ENCODE peak calls at places on chromosomes 1 and 21, in ten cellular contexts. H is neural progenitor cell; E is foreskin keratinocyte; A is aorta; D is CD8-positive, alpha-beta T cell; R is naive thymus-derived CD4-positive, alpha-beta T cell; G is upper lobe of right lung; J is mesendoderm; U is heart right ventricle; L is suprapubic skin. C is an unnamed sample. For H3K27me3, the result is how much of the 10 kb centered on the place peaks cover.

GRCh38 chr1:155069551-155070391 is 6.2 kb downstream of the EFNA4 start:
- DNase-seq in H (peak), E (no peak), A (no peak), D (no peak), R (no peak), G (no peak), J (no peak), U (no peak), L (no peak), C (no peak)

GRCh38 chr1:200965111-200965510 is 58.4 kb downstream of the KIF21B start:
- DNase-seq in H (no peak), E (no peak), A (no peak), D (no peak), R (no peak), G (peak), J (no peak), U (no peak), L (peak), C (no peak)

GRCh38 chr1:75614455-75615379 is 3.8 kb upstream of the SLC44A5 start:
- DNase-seq in H (peak), E (no peak), A (peak), D (no peak), R (peak), G (peak), J (peak), U (peak), L (no peak), C (peak)

GRCh38 chr1:1435094-1435903 is at the start of gene VWA1:
- DNase-seq in H (peak), E (no peak), A (no peak), D (peak), R (peak), G (peak), J (peak), U (peak), L (no peak), C (peak)

GRCh38 chr1:113768916-113769598 is 9.8 kb upstream of the PHTF1 start:
- DNase-seq in H (peak), E (no peak), A (no peak), D (no peak), R (no peak), G (no peak), J (no peak), U (no peak), L (no peak), C (no peak)

GRCh38 chr21:43611598-43612369 is 47.5 kb downstream of the HSF2BP start:
- DNase-seq in H (peak), E (no peak), A (peak), D (no peak), R (no peak), G (peak), J (peak), U (peak), L (no peak), C (peak)

GRCh38 chr1:228354390-228355320 is 52.0 kb downstream of the TRIM11 start:
- DNase-seq in H (no peak), E (peak), A (no peak), D (no peak), R (no peak), G (no peak), J (no peak), U (no peak), L (no peak), C (no peak)

GRCh38 chr21:43991447-43991991 is 20.6 kb upstream of the TRAPPC10 start:
- DNase-seq in H (no peak), E (no peak), A (no peak), D (no peak), R (no peak), G (no peak), J (no peak), U (no peak), L (no peak), C (no peak)

GRCh38 chr1:202285908-202286307 is 55.8 kb downstream of the UBE2T start:
- DNase-seq in H (no peak), E (no peak), A (no peak), D (no peak), R (no peak), G (no peak), J (no peak), U (no peak), L (no peak), C (no peak)

GRCh38 chr21:38170283-38170682 is 86.5 kb upstream of the KCNJ15 start:
- DNase-seq in H (peak), E (peak), A (peak), D (no peak), R (no peak), G (no peak), J (peak), U (peak), L (no peak), C (no peak)

GRCh38 chr1:228146761-228147693 is 2.7 kb upstream of the GJC2 start:
- DNase-seq in H (no peak), E (no peak), A (peak), D (no peak), R (no peak), G (no peak), J (no peak), U (no peak), L (no peak), C (no peak)

GRCh38 chr1:59532102-59532501 is 235.2 kb downstream of the FGGY start:
- DNase-seq in H (no peak), E (no peak), A (no peak), D (no peak), R (no peak), G (no peak), J (no peak), U (no peak), L (no peak), C (no peak)

GRCh38 chr1:89022167-89022959 is at the start of gene GBP3:
- DNase-seq in H (no peak), E (peak), A (no peak), D (no peak), R (peak), G (no peak), J (no peak), U (no peak), L (no peak), C (no peak)

GRCh38 chr1:31548518-31548898 is 27.8 kb upstream of the TINAGL1 start:
- DNase-seq in H (no peak), E (no peak), A (no peak), D (no peak), R (no peak), G (no peak), J (no peak), U (no peak), L (no peak), C (no peak)

GRCh38 chr21:41168391-41169257 is 664 bp downstream of the BACE2 start:
- DNase-seq in H (peak), E (peak), A (peak), D (no peak), R (peak), G (peak), J (peak), U (peak), L (no peak), C (peak)
- H3K27ac ChIP-seq in H (no peak), E (peak), A (peak), D (no peak), R (no peak), G (peak), J (no peak), U (peak), L (peak), C (peak)

DNA sequence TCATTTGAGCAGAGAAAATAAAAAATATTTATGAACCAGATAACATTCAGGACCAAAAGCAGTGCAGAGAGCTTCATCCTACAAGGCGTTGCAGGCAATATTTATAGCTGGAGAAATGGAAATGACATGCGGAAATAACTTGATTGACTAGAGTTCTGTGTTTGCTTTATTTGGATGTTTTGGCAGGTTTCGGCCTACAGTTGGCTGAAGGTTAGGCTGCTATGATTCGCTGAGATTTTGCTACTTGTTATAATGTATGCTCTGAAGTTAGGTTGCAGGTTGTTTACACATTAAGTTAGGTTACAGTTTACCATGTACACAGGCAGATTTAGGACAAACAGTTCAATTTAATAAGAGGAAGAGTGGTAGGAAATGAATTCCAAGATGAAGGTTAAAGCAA is 632 bp upstream of the OR13G1 start:
- DNase-seq in H (no peak), E (no peak), A (no peak), D (no peak), R (no peak), G (no peak), J (no peak), U (no peak), L (no peak), C (no peak)
- H3K27me3 ChIP-seq in H (under half), E (under half), A (under half), D (under half), R (under half), G (under half), J (under half), U (under half), L (under half), C (under half)

GRCh38 chr1:91404151-91405012 is at the start of gene HFM1:
- DNase-seq in H (peak), E (peak), A (peak), D (peak), R (peak), G (peak), J (peak), U (peak), L (peak), C (peak)
- H3K27ac ChIP-seq in H (peak), E (no peak), A (no peak), D (no peak), R (peak), G (peak), J (peak), U (peak), L (peak), C (peak)

GRCh38 chr1:204728456-204728855 is 42.9 kb upstream of the LRRN2 start:
- DNase-seq in H (no peak), E (no peak), A (no peak), D (no peak), R (no peak), G (no peak), J (no peak), U (no peak), L (no peak), C (no peak)

GRCh38 chr1:204731509-204731908 is 46.0 kb upstream of the LRRN2 start:
- DNase-seq in H (no peak), E (no peak), A (no peak), D (no peak), R (no peak), G (no peak), J (no peak), U (no peak), L (no peak), C (no peak)

GRCh38 chr1:204728045-204728444 is 42.5 kb upstream of the LRRN2 start:
- DNase-seq in H (no peak), E (no peak), A (no peak), D (no peak), R (no peak), G (no peak), J (no peak), U (no peak), L (no peak), C (no peak)

GRCh38 chr1:204730826-204731459 is 45.4 kb upstream of the LRRN2 start:
- DNase-seq in H (no peak), E (peak), A (no peak), D (no peak), R (no peak), G (no peak), J (peak), U (no peak), L (no peak), C (no peak)

GRCh38 chr1:204729516-204729915 is 44.0 kb upstream of the LRRN2 start:
- DNase-seq in H (no peak), E (no peak), A (no peak), D (no peak), R (no peak), G (no peak), J (no peak), U (no peak), L (no peak), C (no peak)
- H3K27me3 ChIP-seq in H (under half), E (under half), A (under half), D (under half), R (under half), G (under half), J (under half), U (half or more), L (under half), C (under half)

C was measured in Peyer's patch.